ENCODE peak calls at places on chromosomes 12 and 14, in four cellular contexts. I, C, V and O are unnamed samples.

GRCh38 chr12:51128905-51129304 is 44.0 kb downstream of the TFCP2 start:
- DNase-seq in I (peak; percentile 51), C (no peak), V (no peak), O (no peak)

GRCh38 chr12:62865860-62866407 is 69.0 kb downstream of the PPM1H start:
- DNase-seq in I (peak; percentile 57), C (peak; percentile 34), V (peak; percentile 22), O (no peak)

GRCh38 chr12:32302218-32302826 is 97.0 kb upstream of the FGD4 start:
- DNase-seq in I (no peak), C (peak; percentile 45), V (no peak), O (no peak)

GRCh38 chr14:20622816-20623291 is 18.6 kb downstream of the OR6S1 start:
- DNase-seq in I (no peak), C (no peak), V (no peak), O (no peak)

GRCh38 chr14:76937181-76938091 is 91.1 kb downstream of the IRF2BPL start:
- DNase-seq in I (peak; percentile 91), C (no peak), V (no peak), O (no peak)

GRCh38 chr14:73613046-73613383 is 698 bp downstream of the ACOT6 start:
- DNase-seq in I (no peak), C (no peak), V (peak; percentile 52), O (no peak)

GRCh38 chr12:67069451-67070306 is 199.5 kb upstream of the CAND1 start:
- DNase-seq in I (no peak), C (no peak), V (peak; percentile 52), O (peak; percentile 85)

GRCh38 chr12:132603240-132604107 is 6.9 kb downstream of the LRCOL1 start:
- DNase-seq in I (no peak), C (no peak), V (no peak), O (no peak)

GRCh38 chr12:62876938-62877548 is 57.9 kb downstream of the PPM1H start:
- DNase-seq in I (no peak), C (no peak), V (no peak), O (no peak)

GRCh38 chr12:24861751-24862575 is 86.9 kb downstream of the BCAT1 start:
- DNase-seq in I (peak; percentile 25), C (no peak), V (no peak), O (no peak)

GRCh38 chr14:36605506-36605857 is 23.1 kb upstream of the NKX2-8 start:
- DNase-seq in I (no peak), C (no peak), V (no peak), O (no peak)

GRCh38 chr12:98595152-98595988 is 1.9 kb downstream of the SLC25A3 start:
- DNase-seq in I (peak; percentile 79), C (no peak), V (no peak), O (no peak)

DNA sequence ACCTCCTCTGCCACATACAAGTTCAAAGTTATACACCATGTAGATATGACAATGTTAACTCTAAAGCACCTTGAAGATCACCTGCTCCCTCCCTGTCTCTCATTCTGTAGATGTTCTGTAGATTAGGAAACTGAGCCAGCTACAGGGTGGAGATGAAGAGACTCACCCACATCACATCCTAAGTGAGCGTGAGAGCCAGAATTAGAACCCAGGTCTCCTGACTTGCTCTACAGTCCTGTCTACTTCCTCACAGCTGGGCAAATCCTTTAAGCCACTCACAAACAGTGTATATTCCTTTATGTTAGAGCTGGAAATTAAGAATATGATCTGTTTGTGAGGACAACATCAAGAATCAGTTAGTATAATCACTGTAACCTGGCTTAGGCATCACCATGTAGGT is 1.8 kb downstream of the APPL2 start:
- DNase-seq in I (no peak), C (no peak), V (no peak), O (no peak)
- H3K4me3 ChIP-seq in I (peak overlapping the region; percentile 93), C (no peak overlapping the region), V (no peak overlapping the region), O (no peak overlapping the region)

GRCh38 chr12:21774358-21775129 is at the start of gene KCNJ8:
- DNase-seq in I (peak; percentile 50), C (no peak), V (peak; percentile 30), O (peak; percentile 18)
- TF ChIP-seq POLR2A in I (no peak), C (no peak), V (no peak), O (no peak)

GRCh38 chr14:32898876-32899275 is 39.8 kb upstream of the NPAS3 start:
- DNase-seq in I (no peak), C (no peak), V (no peak), O (no peak)
- H3K4me3 ChIP-seq in I (no peak overlapping the region), C (no peak overlapping the region), V (no peak overlapping the region), O (no peak overlapping the region)

GRCh38 chr14:22836301-22837058 is at the start of gene MMP14:
- DNase-seq in I (peak; percentile 89), C (no peak), V (no peak), O (peak; percentile 84)
- TF ChIP-seq POLR2A in I (peak; percentile 88), C (no peak), V (no peak), O (no peak)

GRCh38 chr14:105445901-105446845 is 26.5 kb downstream of the MTA1 start:
- DNase-seq in I (no peak), C (no peak), V (no peak), O (peak; percentile 83)

GRCh38 chr14:105445290-105445689 is 25.7 kb downstream of the MTA1 start:
- DNase-seq in I (no peak), C (no peak), V (no peak), O (no peak)

GRCh38 chr14:105447651-105448640 is 26.7 kb upstream of the CRIP2 start:
- DNase-seq in I (no peak), C (no peak), V (no peak), O (no peak)

GRCh38 chr14:105448706-105449111 is 25.9 kb upstream of the CRIP2 start:
- DNase-seq in I (peak; percentile 47), C (no peak), V (peak; percentile 67), O (peak; percentile 94)

DNA sequence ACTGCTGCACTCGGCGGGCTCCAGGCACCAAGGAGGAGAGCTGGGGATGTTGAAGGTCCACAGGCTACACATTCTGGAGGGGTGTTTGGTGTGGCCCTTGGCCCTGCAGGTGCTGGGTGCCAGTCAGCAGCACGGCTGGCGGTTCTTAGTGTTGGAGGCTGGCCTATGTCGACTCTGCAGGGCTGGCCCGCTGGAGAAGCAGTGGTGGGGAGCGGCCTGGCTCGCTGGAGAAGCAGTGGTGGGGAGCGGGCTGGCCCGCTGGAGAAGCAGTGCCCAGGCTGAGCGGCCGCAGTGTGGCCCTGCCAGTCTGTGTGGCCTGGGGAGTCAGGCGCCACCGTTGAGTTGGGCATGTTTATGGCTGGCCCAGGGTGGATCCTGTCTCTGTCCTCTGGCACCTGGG is 27.3 kb downstream of the MTA1 start:
- DNase-seq in I (no peak), C (no peak), V (no peak), O (no peak)
- H3K4me3 ChIP-seq in I (no peak overlapping the region), C (no peak overlapping the region), V (no peak overlapping the region), O (no peak overlapping the region)

DNA sequence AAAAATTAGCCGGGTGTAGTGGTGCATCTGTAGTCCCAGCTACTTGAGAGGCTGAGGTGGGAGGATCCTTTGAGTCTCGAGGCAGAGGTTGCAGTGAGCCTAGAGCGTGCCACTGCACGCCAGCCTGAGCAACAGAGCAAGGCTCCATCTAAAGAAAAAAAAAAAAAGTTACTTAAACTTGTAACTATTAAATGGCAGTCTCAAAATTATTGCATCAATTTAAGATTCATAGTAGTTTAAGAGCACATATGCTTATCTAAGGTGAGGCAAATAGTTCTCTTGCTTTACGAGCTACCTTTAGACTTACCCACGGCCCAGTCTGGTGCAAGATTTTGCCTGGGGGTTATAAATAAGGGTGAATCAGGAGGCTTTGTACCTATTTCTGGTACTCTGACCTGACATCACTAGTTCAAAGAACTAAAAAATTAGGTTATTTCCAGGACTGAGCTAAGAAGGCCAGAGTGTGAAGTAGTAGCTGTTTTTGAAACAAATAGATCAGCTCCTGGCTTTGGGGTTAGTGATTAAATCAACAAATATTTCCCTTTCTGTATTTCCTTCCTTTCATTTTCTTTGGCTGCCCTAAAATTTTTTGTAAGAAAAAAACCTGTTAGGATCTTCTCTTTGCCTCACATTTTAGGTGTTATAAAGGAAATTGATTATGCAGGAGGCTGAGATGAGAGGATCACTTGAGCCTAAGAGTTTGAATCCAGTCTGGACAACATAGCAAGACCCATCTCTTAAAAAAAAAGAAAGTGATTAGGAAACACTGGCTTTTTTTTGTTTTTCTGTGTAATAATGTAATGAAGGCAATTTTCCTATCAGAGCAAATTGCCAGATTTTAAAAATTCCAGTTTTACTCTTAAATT is 3.6 kb downstream of the MGAT2 start:
- DNase-seq in I (no peak), C (no peak), V (no peak), O (no peak)
- TF ChIP-seq POLR2A in I (no peak), C (no peak), V (no peak), O (no peak)

GRCh38 chr12:113134521-113134951 is 1.0 kb downstream of the RASAL1 start:
- DNase-seq in I (no peak), C (no peak), V (no peak), O (no peak)
- H3K4me3 ChIP-seq in I (no peak overlapping the region), C (peak overlapping the region; percentile 94), V (no peak overlapping the region), O (no peak overlapping the region)

GRCh38 chr14:104722938-104723650 is 935 bp upstream of the ADSS1 start:
- DNase-seq in I (no peak), C (no peak), V (peak; percentile 45), O (no peak)

GRCh38 chr14:104723651-104724406 is at the start of gene ADSS1:
- DNase-seq in I (no peak), C (no peak), V (peak; percentile 74), O (no peak)

GRCh38 chr14:104724407-104724980 is 465 bp downstream of the ADSS1 start:
- DNase-seq in I (no peak), C (no peak), V (peak; percentile 58), O (no peak)

GRCh38 chr14:104719343-104719742 is 4.7 kb upstream of the ADSS1 start:
- DNase-seq in I (no peak), C (no peak), V (no peak), O (no peak)

GRCh38 chr14:104721704-104722431 is 2.2 kb upstream of the ADSS1 start:
- DNase-seq in I (peak; percentile 34), C (no peak), V (no peak), O (no peak)
- TF ChIP-seq POLR2A in I (no peak), C (no peak), V (no peak), O (no peak)

GRCh38 chr14:23093104-23093503 is 1.8 kb downstream of the ACIN1 start:
- DNase-seq in I (no peak), C (no peak), V (no peak), O (no peak)
- H3K4me3 ChIP-seq in I (no peak overlapping the region), C (no peak overlapping the region), V (no peak overlapping the region), O (no peak overlapping the region)